ENCODE peak calls at places on chromosomes 11 and 22, in nine cellular contexts. U is right atrium auricular region, G is psoas muscle, S is transverse colon, R is esophagus muscularis mucosa, P is pancreas, L is Peyer's patch, B is lower lobe of right lung, Q is PC-9. D is an unnamed sample. For H3K27me3 and H3K4me1, the result is how much of the 10 kb centered on the place peaks cover.

GRCh38 chr11:72144807-72145565 is 9.5 kb downstream of the FOLR3 start:
- DNase-seq in B (no peak), R (no peak), L (no peak), P (no peak), U (no peak), Q (peak), G (no peak), S (no peak), D (no peak)

GRCh38 chr11:64959498-64959897 is 12.4 kb downstream of the MAJIN start:
- DNase-seq in U (no peak), R (no peak), L (no peak), P (no peak), S (no peak), Q (no peak), G (no peak), B (no peak), D (no peak)

GRCh38 chr11:68756171-68756766 is 4.9 kb upstream of the TESMIN start:
- DNase-seq in S (no peak), B (no peak), U (no peak), R (no peak), L (no peak), G (no peak), P (no peak), Q (no peak), D (no peak)

GRCh38 chr11:117418685-117419084 is 91.0 kb downstream of the CEP164 start:
- DNase-seq in B (no peak), P (no peak), L (no peak), R (no peak), Q (no peak), S (no peak), G (no peak), U (no peak), D (no peak)

GRCh38 chr11:128892866-128893565 is 1.9 kb downstream of the KCNJ5 start:
- DNase-seq in S (no peak), Q (no peak), L (no peak), P (peak), U (no peak), R (no peak), B (no peak), G (no peak), D (no peak)

GRCh38 chr11:19679952-19680823 is 32.4 kb upstream of the NAV2 start:
- DNase-seq in U (peak), G (peak), P (peak), S (peak), Q (peak), B (peak), L (peak), R (peak), D (no peak)

GRCh38 chr11:124798991-124799383 is 1.2 kb downstream of the MSANTD2 start:
- DNase-seq in R (no peak), B (no peak), U (no peak), Q (no peak), P (no peak), S (peak), G (no peak), L (no peak), D (no peak)

GRCh38 chr11:33387586-33387985 is 130.4 kb downstream of the HIPK3 start:
- DNase-seq in P (no peak), G (no peak), U (no peak), B (no peak), R (no peak), S (no peak), L (no peak), Q (no peak), D (no peak)

GRCh38 chr11:70070736-70071135 is 7.4 kb upstream of the ANO1 start:
- DNase-seq in P (peak), L (no peak), Q (no peak), B (no peak), G (no peak), R (no peak), U (no peak), S (no peak), D (no peak)

GRCh38 chr11:131099746-131100145 is 183.5 kb upstream of the SNX19 start:
- DNase-seq in R (no peak), S (no peak), U (no peak), P (no peak), B (no peak), G (no peak), L (no peak), Q (no peak), D (no peak)

GRCh38 chr11:114036156-114036811 is 23.2 kb upstream of the ZBTB16 start:
- DNase-seq in Q (peak), P (peak), L (peak), S (peak), R (peak), U (peak), G (peak), B (peak), D (peak)

GRCh38 chr11:17777086-17777725 is 42.6 kb downstream of the KCNC1 start:
- DNase-seq in P (no peak), S (no peak), U (no peak), B (no peak), R (no peak), L (peak), Q (no peak), G (no peak), D (no peak)

GRCh38 chr22:26428515-26429457 is at the start of gene ASPHD2:
- DNase-seq in G (peak), P (peak), Q (peak), U (no peak), B (peak), S (peak), R (no peak), L (peak), D (no peak)

GRCh38 chr11:59754494-59754858 is 700 bp upstream of the STX3 start:
- DNase-seq in G (no peak), Q (peak), U (no peak), L (peak), B (peak), P (peak), S (peak), R (no peak), D (peak)

GRCh38 chr11:64855596-64856304 is 11.3 kb upstream of the CDC42BPG start:
- DNase-seq in P (no peak), G (no peak), L (no peak), U (no peak), R (no peak), B (no peak), S (no peak), Q (no peak), D (no peak)

GRCh38 chr11:16630651-16631050 is 107.8 kb upstream of the C11orf58 start:
- DNase-seq in L (no peak), S (no peak), U (no peak), P (no peak), R (no peak), Q (no peak), B (no peak), G (no peak), D (no peak)

GRCh38 chr11:17514476-17514875 is 29.7 kb downstream of the USH1C start:
- DNase-seq in P (no peak), G (no peak), R (no peak), Q (no peak), L (no peak), U (no peak), B (no peak), S (no peak), D (no peak)

GRCh38 chr11:44680982-44681597 is 45.7 kb upstream of the TSPAN18 start:
- DNase-seq in R (no peak), G (no peak), B (no peak), U (no peak), P (no peak), S (no peak), L (no peak), Q (no peak), D (no peak)

GRCh38 chr11:69380921-69381581 is 87.1 kb downstream of the MYEOV start:
- DNase-seq in B (no peak), G (peak), L (no peak), Q (peak), P (no peak), U (no peak), R (no peak), S (peak), D (no peak)

GRCh38 chr11:13337986-13338436 is 60.4 kb downstream of the BMAL1 start:
- DNase-seq in Q (no peak), B (no peak), P (no peak), R (no peak), L (no peak), U (no peak), S (no peak), G (no peak), D (no peak)

GRCh38 chr11:117457031-117457785 is 129.6 kb downstream of the CEP164 start:
- DNase-seq in U (no peak), L (peak), Q (no peak), G (no peak), B (no peak), R (no peak), S (no peak), P (peak), D (no peak)

GRCh38 chr11:2534957-2535672 is 90.3 kb downstream of the KCNQ1 start:
- DNase-seq in G (peak), R (no peak), S (peak), P (peak), Q (no peak), U (no peak), L (peak), B (peak), D (no peak)

GRCh38 chr11:43555811-43556210 is 124.7 kb upstream of the HSD17B12 start:
- DNase-seq in P (no peak), B (no peak), G (no peak), L (no peak), R (no peak), S (no peak), U (no peak), Q (no peak), D (no peak)
- H3K27me3 ChIP-seq in P (under half), B (half or more), G (half or more), L (under half), R (half or more), S (half or more), U (under half), Q (half or more), D (under half)

DNA sequence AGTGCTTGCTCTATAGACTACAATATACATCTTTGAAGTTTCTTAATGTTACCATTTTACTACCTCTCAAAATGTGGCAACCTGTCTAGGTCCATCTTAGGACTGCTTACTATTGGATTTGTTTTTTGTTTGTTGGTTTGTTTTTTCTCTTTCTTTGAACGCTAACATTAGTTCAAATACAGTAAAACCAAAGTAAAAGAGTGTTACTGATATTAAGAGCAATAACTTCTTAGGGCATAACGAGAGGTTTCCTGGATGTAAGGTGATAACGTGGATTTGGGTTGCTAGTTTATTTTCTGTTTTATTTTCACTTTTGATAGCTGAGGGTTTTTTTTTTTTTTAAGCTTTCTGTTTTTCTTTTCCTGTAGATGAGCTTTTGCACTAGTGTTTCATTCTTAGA is 43.6 kb downstream of the TMEM135 start:
- DNase-seq in R (no peak), Q (no peak), P (no peak), U (no peak), G (no peak), L (no peak), S (no peak), B (no peak), D (no peak)
- H3K4me1 ChIP-seq in R (under half), Q (under half), P (under half), U (under half), G (under half), L (under half), S (under half), B (under half), D (under half)

DNA sequence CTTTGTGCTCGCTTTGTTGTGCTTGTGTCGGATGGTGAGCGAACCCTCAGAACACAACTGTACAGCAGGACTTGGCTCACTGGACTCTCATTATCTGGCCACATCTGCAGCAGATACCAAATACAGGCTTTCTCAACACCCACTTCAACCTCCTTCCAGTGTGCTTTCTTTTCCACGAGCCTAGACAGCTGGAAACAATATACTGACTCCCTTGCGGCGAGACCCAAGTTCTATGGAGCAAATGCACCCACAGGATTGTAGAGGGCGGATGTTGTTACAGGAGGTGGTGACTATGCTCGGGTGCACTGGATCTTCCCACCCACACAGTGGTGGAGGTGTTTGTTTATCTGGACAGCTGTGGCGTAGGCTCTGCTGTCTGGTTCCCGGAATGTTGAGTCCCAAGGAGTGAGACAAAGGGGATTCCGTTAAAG is 204.3 kb downstream of the TENM4 start:
- DNase-seq in S (no peak), U (no peak), R (no peak), G (peak), B (no peak), Q (no peak), L (no peak), P (no peak), D (no peak)
- H3K27ac ChIP-seq in S (no peak), U (no peak), R (peak), G (no peak), B (peak), Q (no peak), L (no peak), P (no peak), D (no peak)

GRCh38 chr11:27699926-27700350 is 317 bp downstream of the BDNF start:
- DNase-seq in L (no peak), Q (peak), G (no peak), P (no peak), B (peak), R (no peak), S (no peak), U (no peak), D (no peak)
- H3K27me3 ChIP-seq in L (under half), Q (under half), G (under half), P (under half), B (half or more), R (half or more), S (half or more), U (under half), D (under half)

GRCh38 chr11:94790771-94791180 is 22.6 kb downstream of the AMOTL1 start:
- DNase-seq in G (no peak), L (no peak), Q (no peak), B (no peak), S (no peak), R (no peak), U (no peak), P (no peak), D (no peak)

GRCh38 chr11:94793822-94794221 is 25.7 kb downstream of the AMOTL1 start:
- DNase-seq in B (no peak), U (no peak), R (no peak), S (no peak), P (no peak), Q (no peak), G (no peak), L (no peak), D (no peak)

GRCh38 chr11:94792453-94792852 is 24.3 kb downstream of the AMOTL1 start:
- DNase-seq in U (no peak), R (no peak), B (no peak), Q (no peak), S (no peak), P (no peak), L (no peak), G (no peak), D (no peak)

GRCh38 chr11:94793002-94793401 is 24.8 kb downstream of the AMOTL1 start:
- DNase-seq in G (no peak), S (no peak), L (no peak), Q (no peak), U (no peak), R (no peak), P (no peak), B (no peak), D (no peak)

GRCh38 chr11:94791216-94791889 is 23.2 kb downstream of the AMOTL1 start:
- DNase-seq in L (no peak), U (no peak), G (no peak), B (no peak), Q (no peak), P (no peak), R (no peak), S (no peak), D (no peak)
- H3K4me1 ChIP-seq in L (under half), U (under half), G (half or more), B (half or more), Q (half or more), P (half or more), R (half or more), S (under half), D (under half)

GRCh38 chr22:22811016-22812009 is 76.3 kb upstream of the IGLL5 start:
- DNase-seq in U (no peak), R (peak), Q (no peak), S (no peak), G (no peak), P (no peak), L (no peak), B (no peak), D (no peak)
- H3K27ac ChIP-seq in U (no peak), R (no peak), Q (no peak), S (no peak), G (no peak), P (no peak), L (no peak), B (no peak), D (no peak)

GRCh38 chr22:27773236-27773550 is 28.4 kb downstream of the MN1 start:
- DNase-seq in Q (no peak), L (no peak), G (no peak), S (no peak), U (no peak), P (no peak), B (no peak), R (no peak), D (no peak)
- H3K27me3 ChIP-seq in Q (under half), L (under half), G (under half), S (under half), U (under half), P (under half), B (under half), R (under half), D (under half)

DNA sequence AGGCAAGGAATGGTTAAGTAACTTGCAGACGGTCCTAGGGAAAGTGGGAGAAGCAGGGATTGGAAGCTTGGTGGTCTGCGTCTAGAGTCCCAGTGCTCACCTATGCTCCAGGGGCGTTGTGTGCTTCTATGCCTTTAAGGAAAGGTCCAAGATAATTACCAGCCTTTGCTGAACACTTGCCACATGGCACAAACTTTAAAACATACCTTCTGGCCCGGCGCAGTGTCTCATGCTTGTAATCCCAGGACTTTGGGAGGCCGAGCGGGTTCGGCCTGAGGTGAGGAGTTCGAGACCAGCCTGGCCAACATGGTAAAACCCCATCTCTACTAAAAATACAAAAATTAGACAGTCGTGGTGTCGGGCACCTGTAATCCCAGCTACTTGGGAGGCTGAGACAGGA is 2.3 kb downstream of the POLDIP3 start:
- DNase-seq in L (no peak), G (no peak), S (no peak), R (no peak), B (no peak), P (no peak), Q (no peak), U (no peak), D (no peak)
- H3K4me1 ChIP-seq in L (under half), G (half or more), S (half or more), R (half or more), B (half or more), P (under half), Q (under half), U (under half), D (under half)

DNA sequence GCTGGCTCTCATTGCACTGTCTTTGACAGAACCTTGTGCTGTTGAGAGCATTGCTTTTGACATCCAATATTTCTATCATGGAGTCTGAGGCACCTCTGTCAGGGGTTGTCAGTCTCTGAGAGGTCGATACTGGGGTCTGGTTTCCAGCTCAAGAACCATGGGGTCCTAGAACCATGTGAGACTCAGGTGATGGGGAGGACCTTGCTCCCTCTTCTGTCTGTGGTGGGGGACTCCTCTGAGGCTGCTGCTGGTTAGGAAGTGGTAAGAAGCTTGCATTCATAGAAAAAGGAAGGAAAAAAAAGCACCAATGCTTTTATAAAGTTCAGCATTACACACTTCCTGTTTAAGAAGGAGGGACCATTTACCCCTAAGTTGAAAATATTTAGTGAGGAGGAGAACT is 91.8 kb upstream of the CD44 start:
- DNase-seq in R (no peak), S (no peak), L (no peak), Q (no peak), B (no peak), P (no peak), U (no peak), G (no peak), D (no peak)
- H3K27ac ChIP-seq in R (no peak), S (no peak), L (peak), Q (no peak), B (no peak), P (no peak), U (no peak), G (no peak), D (no peak)

GRCh38 chr11:6431861-6432260 is 8.9 kb downstream of the HPX start:
- DNase-seq in L (no peak), G (no peak), Q (peak), S (no peak), P (no peak), U (no peak), B (no peak), R (no peak), D (no peak)
- H3K27me3 ChIP-seq in L (under half), G (under half), Q (under half), S (under half), P (under half), U (under half), B (under half), R (under half), D (under half)

D was measured in iPS DF 6.9.